ENCODE peak calls at places on chromosomes 16 and 17, in eight cellular contexts. E is PC-3, S is dorsolateral prefrontal cortex, D is Peyer's patch, O is A549, L is MM.1S, B is fibroblast of lung, R is foreskin fibroblast. F is an unnamed sample.

GRCh38 chr16:19014456-19014855 is 30.7 kb downstream of the TMC7 start:
- DNase-seq in O (peak), B (no peak), R (no peak), E (no peak), D (peak), L (no peak), S (no peak), F (no peak)

GRCh38 chr16:80610489-80611156 is 69.8 kb downstream of the DYNLRB2 start:
- DNase-seq in S (no peak), D (no peak), O (no peak), E (no peak), B (no peak), R (peak), L (no peak), F (no peak)

GRCh38 chr17:71975998-71976649 is 144.7 kb upstream of the SOX9 start:
- DNase-seq in R (peak), L (no peak), O (peak), E (peak), B (peak), S (peak), D (peak), F (no peak)

GRCh38 chr16:66933776-66934137 is 445 bp downstream of the CIAO2B start:
- DNase-seq in B (no peak), E (peak), O (no peak), S (peak), R (no peak), L (peak), D (no peak), F (no peak)

GRCh38 chr17:61878520-61878919 is 15.2 kb upstream of the BRIP1 start:
- DNase-seq in E (no peak), L (no peak), B (no peak), D (no peak), S (no peak), R (no peak), O (no peak), F (no peak)

GRCh38 chr16:85173077-85173980 is 61.1 kb upstream of the CIBAR2 start:
- DNase-seq in D (no peak), E (peak), B (peak), R (peak), L (no peak), O (peak), S (no peak), F (no peak)

GRCh38 chr16:49637933-49638695 is 217.8 kb downstream of the ZNF423 start:
- DNase-seq in S (no peak), D (no peak), O (no peak), B (no peak), L (no peak), E (no peak), R (no peak), F (no peak)

GRCh38 chr16:54326266-54326662 is 39.7 kb upstream of the IRX3 start:
- DNase-seq in B (peak), E (no peak), L (no peak), R (peak), O (no peak), S (no peak), D (no peak), F (no peak)

GRCh38 chr16:30166202-30166902 is 17.1 kb upstream of the CORO1A start:
- DNase-seq in O (no peak), L (peak), B (no peak), E (no peak), D (peak), S (no peak), R (no peak), F (peak)

GRCh38 chr17:50163846-50164696 is 1.7 kb upstream of the SGCA start:
- DNase-seq in R (no peak), L (no peak), E (no peak), D (peak), O (no peak), S (no peak), B (no peak), F (no peak)

GRCh38 chr16:75097941-75098897 is 18.4 kb downstream of the LDHD start:
- DNase-seq in D (no peak), B (no peak), L (no peak), E (no peak), O (no peak), R (no peak), S (no peak), F (no peak)

GRCh38 chr16:14284371-14284770 is 213.3 kb downstream of the MRTFB start:
- DNase-seq in D (no peak), O (no peak), E (no peak), R (no peak), L (no peak), S (no peak), B (no peak), F (no peak)

GRCh38 chr16:15874745-15875314 is 13.6 kb downstream of the CEP20 start:
- DNase-seq in D (peak), S (peak), L (no peak), O (peak), E (peak), R (peak), B (peak), F (no peak)

GRCh38 chr16:53055603-53056527 is 1.1 kb downstream of the CHD9 start:
- DNase-seq in L (peak), O (peak), E (peak), S (no peak), R (peak), D (peak), B (peak), F (no peak)

GRCh38 chr17:48595107-48595999 is 1.8 kb upstream of the HOXB5 start:
- DNase-seq in O (no peak), B (no peak), E (no peak), S (no peak), L (no peak), D (peak), R (no peak), F (no peak)

GRCh38 chr16:76583466-76583865 is 306.3 kb downstream of the CNTNAP4 start:
- DNase-seq in E (peak), O (no peak), R (no peak), D (no peak), S (peak), L (no peak), B (no peak), F (no peak)

GRCh38 chr16:70402916-70403659 is 35.8 kb downstream of the ST3GAL2 start:
- DNase-seq in R (peak), S (no peak), B (peak), O (no peak), E (no peak), D (no peak), L (no peak), F (no peak)

GRCh38 chr16:15919331-15919730 is 30.1 kb upstream of the ABCC1 start:
- DNase-seq in S (no peak), R (peak), D (no peak), L (no peak), B (no peak), E (peak), O (no peak), F (no peak)

GRCh38 chr17:27407916-27408846 is 48.1 kb upstream of the KSR1 start:
- DNase-seq in S (no peak), R (peak), D (no peak), L (no peak), B (peak), E (peak), O (peak), F (no peak)

GRCh38 chr16:27228621-27229501 is 25.5 kb downstream of the KDM8 start:
- DNase-seq in L (no peak), S (no peak), E (no peak), B (no peak), D (no peak), R (no peak), O (no peak), F (no peak)

GRCh38 chr17:78224226-78225087 is 7.0 kb upstream of the TMEM235 start:
- DNase-seq in S (peak), E (no peak), D (no peak), B (no peak), O (no peak), R (no peak), L (no peak), F (no peak)

GRCh38 chr17:17824780-17825614 is 11.8 kb downstream of the SREBF1 start:
- DNase-seq in L (no peak), E (no peak), R (peak), D (no peak), S (no peak), B (no peak), O (peak), F (no peak)

GRCh38 chr17:82031303-82031884 is at the start of gene RAC3:
- DNase-seq in E (peak), L (peak), D (no peak), S (no peak), B (peak), O (no peak), R (peak), F (no peak)

GRCh38 chr16:81486555-81487061 is 42.0 kb downstream of the CMIP start:
- DNase-seq in B (peak), R (peak), O (no peak), S (no peak), E (no peak), L (no peak), D (no peak), F (no peak)

GRCh38 chr16:54505479-54506247 is 219.1 kb upstream of the IRX3 start:
- DNase-seq in D (no peak), E (no peak), L (no peak), S (no peak), O (no peak), B (no peak), R (peak), F (no peak)

GRCh38 chr16:54353097-54353496 is 66.5 kb upstream of the IRX3 start:
- DNase-seq in D (no peak), L (no peak), R (no peak), E (no peak), B (no peak), O (no peak), S (no peak), F (no peak)

GRCh38 chr17:68591583-68591982 is 9.6 kb downstream of the FAM20A start:
- DNase-seq in D (no peak), L (no peak), S (no peak), O (no peak), B (no peak), E (peak), R (no peak), F (no peak)

GRCh38 chr17:68103148-68103547 is 67.6 kb downstream of the KPNA2 start:
- DNase-seq in O (no peak), L (no peak), E (no peak), R (peak), B (no peak), D (no peak), S (no peak), F (no peak)

GRCh38 chr17:64741038-64741641 is 79.0 kb upstream of the SMURF2 start:
- DNase-seq in B (peak), R (peak), D (no peak), S (peak), E (no peak), L (no peak), O (no peak), F (no peak)

GRCh38 chr17:71959129-71959528 is 161.7 kb upstream of the SOX9 start:
- DNase-seq in O (peak), B (no peak), E (peak), D (no peak), L (no peak), R (peak), S (no peak), F (no peak)

GRCh38 chr16:82633964-82634600 is 7.3 kb downstream of the CDH13 start:
- DNase-seq in O (no peak), D (no peak), S (peak), E (peak), R (peak), B (peak), L (no peak), F (no peak)

GRCh38 chr16:72299684-72300243 is 127.8 kb upstream of the PMFBP1 start:
- DNase-seq in E (no peak), B (no peak), L (no peak), D (no peak), O (no peak), S (no peak), R (no peak), F (no peak)

GRCh38 chr16:72302352-72302751 is 130.4 kb upstream of the PMFBP1 start:
- DNase-seq in O (no peak), E (no peak), S (no peak), L (no peak), R (no peak), D (no peak), B (no peak), F (no peak)

GRCh38 chr16:72298947-72299346 is 127.0 kb upstream of the PMFBP1 start:
- DNase-seq in O (no peak), D (no peak), L (no peak), S (no peak), R (no peak), E (no peak), B (no peak), F (no peak)

GRCh38 chr16:72301416-72302048 is 129.6 kb upstream of the PMFBP1 start:
- DNase-seq in S (no peak), D (no peak), E (no peak), B (no peak), L (no peak), R (no peak), O (no peak), F (no peak)

GRCh38 chr16:72300892-72301291 is 128.9 kb upstream of the PMFBP1 start:
- DNase-seq in O (no peak), B (no peak), L (no peak), R (no peak), S (peak), E (no peak), D (peak), F (no peak)
- H3K4me3 ChIP-seq in O (no peak), B (no peak), L (no peak), R (no peak), S (no peak), E (no peak), D (no peak), F (no peak)

DNA sequence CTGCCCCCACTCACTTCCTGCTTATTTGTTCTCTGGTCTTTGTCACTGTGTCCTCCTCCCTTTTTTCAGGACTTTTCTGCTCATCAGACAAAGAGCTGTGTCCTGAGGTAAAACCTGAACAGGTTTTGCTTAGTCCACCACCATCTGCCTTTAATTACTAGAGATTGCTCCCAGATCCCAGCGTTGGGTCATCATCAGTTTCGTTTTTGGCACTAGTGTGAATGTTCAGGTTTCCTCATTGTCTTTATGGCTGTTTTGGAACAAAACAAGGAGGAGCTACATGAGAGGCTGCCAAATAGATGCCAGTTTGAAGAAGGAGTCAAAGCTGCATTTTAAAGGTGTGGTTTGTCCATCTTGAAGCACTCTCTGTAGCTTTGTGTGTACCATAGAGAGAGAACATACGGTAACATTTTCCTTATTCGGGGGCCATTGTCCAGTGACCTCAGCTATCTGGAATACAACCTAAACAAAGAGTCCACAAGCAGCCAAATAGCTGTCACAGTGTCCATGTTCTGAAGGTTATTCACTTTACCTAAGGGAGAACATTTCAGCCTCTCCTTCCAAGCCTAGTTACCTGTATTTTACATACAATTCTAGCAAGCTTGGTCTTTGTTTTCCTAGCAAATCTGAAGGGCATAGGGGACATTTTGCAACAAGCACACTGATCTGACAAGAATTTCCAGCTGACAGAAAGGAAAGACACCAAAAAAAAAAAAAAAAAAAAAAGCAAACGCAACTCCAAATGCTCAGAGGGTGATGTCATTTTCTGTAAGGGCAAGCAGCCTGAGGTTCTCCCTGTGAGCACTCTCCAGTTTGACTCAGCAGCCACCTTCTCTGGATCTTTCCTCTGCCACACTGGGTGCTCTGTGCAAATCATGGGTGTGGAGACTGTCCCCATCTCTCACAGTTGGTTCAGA is 196.1 kb downstream of the NTN1 start:
- DNase-seq in S (no peak), O (no peak), L (no peak), B (peak), D (no peak), E (no peak), R (peak), F (no peak)
- TF ChIP-seq CTCF in S (no peak), O (no peak), L (no peak), B (no peak), D (no peak), E (no peak), R (no peak), F (no peak)

DNA sequence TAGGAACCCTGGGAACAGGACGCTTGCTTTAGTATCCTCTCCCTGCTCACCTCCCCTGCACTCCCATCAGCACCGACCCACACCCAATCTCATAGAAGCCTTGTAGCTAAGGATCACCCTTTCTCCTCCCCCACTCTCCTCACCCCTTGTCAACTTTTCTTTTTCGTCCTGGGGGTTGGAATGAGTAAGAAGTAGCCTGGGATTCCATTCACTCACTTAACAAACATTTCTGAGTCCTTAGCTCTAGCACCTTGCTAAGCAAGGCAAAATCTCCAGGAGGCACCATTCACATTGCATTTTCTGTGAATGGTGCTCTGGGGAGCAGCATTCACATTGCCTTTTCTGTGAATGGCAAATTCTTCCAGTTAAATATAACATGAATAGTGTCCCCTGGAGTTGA is 1.1 kb upstream of the PGAP3 start:
- DNase-seq in R (no peak), D (no peak), O (no peak), L (no peak), S (no peak), E (no peak), B (no peak), F (no peak)
- H3K4me3 ChIP-seq in R (peak), D (no peak), O (peak), L (peak), S (no peak), E (peak), B (peak), F (peak)

GRCh38 chr16:1194665-1195392 is 30.2 kb downstream of the TPSG1 start:
- DNase-seq in R (no peak), S (no peak), E (no peak), L (no peak), B (no peak), D (no peak), O (no peak), F (no peak)
- TF ChIP-seq CTCF in R (peak), S (peak), E (peak), L (peak), B (peak), D (peak), O (peak), F (peak)